ENCODE peak calls at places on chromosomes 7 and 10, in five cellular contexts. C, R, B, G and S are unnamed samples. For H3K9me3, the result is how much of the 10 kb centered on the place peaks cover.

GRCh38 chr7:69749358-69749757 is 151.1 kb downstream of the AUTS2 start:
- DNase-seq in R (no peak), B (no peak), G (no peak), C (no peak), S (no peak)

GRCh38 chr10:116771101-116771705 is 28.8 kb upstream of the HSPA12A start:
- DNase-seq in R (peak), C (peak), G (peak), B (no peak), S (no peak)

GRCh38 chr10:118968071-118968470 is 61.4 kb upstream of the NANOS1 start:
- DNase-seq in R (no peak), B (no peak), G (no peak), C (no peak), S (no peak)

GRCh38 chr10:130869179-130869841 is 442.2 kb downstream of the TCERG1L start:
- DNase-seq in R (no peak), C (no peak), G (no peak), B (no peak), S (no peak)

GRCh38 chr7:99000904-99001442 is 122.6 kb downstream of the TRRAP start:
- DNase-seq in G (peak), C (no peak), R (no peak), B (no peak), S (no peak)

GRCh38 chr10:100995171-100995570 is 4.4 kb upstream of the LZTS2 start:
- DNase-seq in B (no peak), R (no peak), G (no peak), C (no peak), S (no peak)

GRCh38 chr7:17580141-17580540 is 281.7 kb downstream of the AHR start:
- DNase-seq in R (no peak), G (peak), C (no peak), B (no peak), S (no peak)

GRCh38 chr10:124595143-124595883 is 133.7 kb downstream of the LHPP start:
- DNase-seq in G (no peak), B (no peak), C (peak), R (no peak), S (no peak)

GRCh38 chr10:48804740-48805182 is 120.1 kb downstream of the WDFY4 start:
- DNase-seq in C (no peak), G (no peak), R (no peak), B (no peak), S (peak)

GRCh38 chr7:91659096-91659495 is 221.4 kb downstream of the MTERF1 start:
- DNase-seq in B (no peak), R (no peak), G (peak), C (no peak), S (no peak)

GRCh38 chr10:101839421-101840063 is 4.1 kb downstream of the KCNIP2 start:
- DNase-seq in R (peak), G (no peak), B (peak), C (peak), S (no peak)

GRCh38 chr7:36011588-36011965 is 141.5 kb upstream of the EEPD1 start:
- DNase-seq in G (no peak), B (no peak), R (no peak), C (no peak), S (no peak)

GRCh38 chr10:103659674-103660363 is 166.3 kb downstream of the NEURL1 start:
- DNase-seq in C (peak), B (no peak), R (peak), G (peak), S (no peak)

GRCh38 chr10:69874464-69874863 is 72.8 kb downstream of the COL13A1 start:
- DNase-seq in G (peak), C (no peak), B (no peak), R (no peak), S (no peak)

GRCh38 chr10:34809796-34810195 is 5.3 kb downstream of the PARD3 start:
- DNase-seq in R (no peak), B (no peak), G (no peak), C (no peak), S (no peak)

GRCh38 chr10:119500138-119500795 is 42.3 kb downstream of the RGS10 start:
- DNase-seq in C (no peak), R (no peak), G (no peak), B (no peak), S (no peak)

GRCh38 chr7:150842716-150843115 is 9.6 kb upstream of the AOC1 start:
- DNase-seq in G (no peak), R (no peak), C (no peak), B (no peak), S (no peak)

GRCh38 chr7:5557920-5558401 is 134.3 kb upstream of the TNRC18 start:
- DNase-seq in R (peak), G (no peak), B (no peak), C (peak), S (no peak)

GRCh38 chr10:6050801-6051445 is 11.2 kb downstream of the IL2RA start:
- DNase-seq in B (no peak), R (peak), G (no peak), C (peak), S (no peak)

GRCh38 chr7:38374507-38374906 is 101.1 kb upstream of the TARP start:
- DNase-seq in G (no peak), B (no peak), C (no peak), R (no peak), S (no peak)

GRCh38 chr10:124220547-124220946 is 127.1 kb upstream of the CHST15 start:
- DNase-seq in G (no peak), B (no peak), R (no peak), C (no peak), S (no peak)

GRCh38 chr7:107559864-107560263 is 3.9 kb downstream of the COG5 start:
- DNase-seq in R (no peak), G (peak), C (no peak), B (no peak), S (no peak)

GRCh38 chr10:89440262-89440661 is 25.9 kb downstream of the IFIT5 start:
- DNase-seq in G (no peak), R (peak), B (no peak), C (peak), S (no peak)

GRCh38 chr7:68706291-68706690 is 892.0 kb upstream of the AUTS2 start:
- DNase-seq in R (no peak), B (no peak), G (peak), C (no peak), S (no peak)

GRCh38 chr7:27619492-27619891 is 43.2 kb downstream of the HIBADH start:
- DNase-seq in C (no peak), B (no peak), G (no peak), R (no peak), S (no peak)

GRCh38 chr7:41261081-41261480 is 441.8 kb downstream of the INHBA start:
- DNase-seq in R (no peak), C (no peak), G (no peak), B (no peak), S (no peak)

GRCh38 chr7:51154201-51154600 is 162.4 kb downstream of the COBL start:
- DNase-seq in G (no peak), R (no peak), B (no peak), C (no peak), S (no peak)

GRCh38 chr7:106543221-106543757 is 117.7 kb downstream of the CCDC71L start:
- DNase-seq in B (no peak), G (no peak), R (no peak), C (no peak), S (no peak)

GRCh38 chr10:32023264-32023663 is 33.0 kb downstream of the KIF5B start:
- DNase-seq in B (no peak), G (no peak), R (no peak), C (no peak), S (no peak)

GRCh38 chr7:15686957-15687644 is 618 bp upstream of the MEOX2 start:
- DNase-seq in B (no peak), G (no peak), R (peak), C (peak), S (no peak)
- H3K4me3 ChIP-seq in B (no peak), G (peak), R (peak), C (peak), S (peak)

DNA sequence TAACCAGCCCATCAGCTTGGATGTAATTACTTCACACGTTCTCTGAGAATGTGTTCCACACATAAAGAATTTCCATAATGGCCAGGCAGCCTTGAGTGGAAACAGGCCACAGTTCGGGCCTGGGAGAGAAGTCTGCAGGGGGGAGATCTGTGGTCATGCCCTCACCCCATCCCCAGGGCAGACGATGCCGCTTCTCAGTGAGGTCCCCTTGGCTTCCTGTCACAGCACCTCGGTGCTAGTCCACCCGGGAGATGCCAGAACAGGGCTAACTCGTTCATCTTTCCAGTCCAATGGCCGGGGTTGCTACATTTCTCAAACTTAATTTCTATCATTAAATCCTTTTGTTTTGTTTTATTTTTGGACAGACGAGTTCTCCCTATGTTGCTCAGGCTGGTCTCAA is 624.1 kb downstream of the PTPRN2 start:
- DNase-seq in R (no peak), B (no peak), G (no peak), C (no peak), S (no peak)
- H3K9me3 ChIP-seq in R (under half), B (under half), G (under half), C (under half), S (under half)

DNA sequence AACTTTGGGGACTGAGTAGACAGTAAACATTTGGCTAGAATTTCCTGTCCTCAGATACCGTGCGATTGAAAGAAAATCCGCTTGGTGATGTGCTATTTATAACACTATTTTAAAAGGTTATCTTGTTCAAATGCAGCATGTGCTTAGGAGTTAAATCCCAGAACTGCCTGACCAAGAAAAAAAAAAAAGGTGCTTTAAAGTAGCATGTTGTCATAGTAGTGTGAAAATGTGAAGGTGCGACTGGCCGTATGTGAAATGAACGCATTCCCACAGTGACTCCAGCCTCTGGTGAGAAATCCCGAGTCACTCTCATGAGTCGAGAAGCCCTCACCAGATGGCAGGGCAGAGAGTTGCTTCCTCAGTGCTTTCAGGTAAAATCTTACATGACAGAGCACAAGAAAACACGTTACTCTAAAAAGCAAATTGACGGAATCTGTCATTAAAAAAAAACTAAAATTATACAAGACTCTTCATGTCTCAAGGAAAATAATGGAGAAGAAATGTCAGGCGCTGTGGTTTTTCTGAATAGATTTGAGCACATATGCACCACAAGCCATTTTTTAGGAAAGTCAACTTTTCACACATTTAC is 18.4 kb upstream of the KLF6 start:
- DNase-seq in B (no peak), C (no peak), G (no peak), R (no peak), S (no peak)
- H3K4me3 ChIP-seq in B (no peak), C (no peak), G (no peak), R (no peak), S (no peak)

GRCh38 chr7:155638366-155638765 is 6.1 kb upstream of the RBM33 start:
- DNase-seq in B (no peak), R (no peak), G (no peak), C (no peak), S (no peak)

GRCh38 chr7:155643804-155644177 is 670 bp upstream of the RBM33 start:
- DNase-seq in C (no peak), B (no peak), R (no peak), G (no peak), S (no peak)

GRCh38 chr7:155640629-155641028 is 3.8 kb upstream of the RBM33 start:
- DNase-seq in G (no peak), B (no peak), R (no peak), C (no peak), S (no peak)

GRCh38 chr7:155637155-155637554 is 7.3 kb upstream of the RBM33 start:
- DNase-seq in C (no peak), G (no peak), B (no peak), R (no peak), S (no peak)

GRCh38 chr7:155639958-155640520 is 4.4 kb upstream of the RBM33 start:
- DNase-seq in G (no peak), R (no peak), C (no peak), B (no peak), S (no peak)
- H3K9me3 ChIP-seq in G (under half), R (under half), C (under half), B (under half), S (under half)